ENCODE peak calls at places on chromosome 1, in nine cellular contexts. One of them, this sample, is unnamed.

GRCh38 chr1:55575571-55576279 is 360.6 kb upstream of the USP24 start:
- DNase-seq in activated naive CD4-positive, alpha-beta T cell treated with anti-CD3 and anti-CD28 coated beads, Interleukin-2, amount 50 U/mL, for 16 hours: no peak
- DNase-seq in right cardiac atrium: peak
- DNase-seq in left ventricle myocardium inferior: peak
- DNase-seq in RPMI7951: no peak
- DNase-seq in KG1: no peak
- DNase-seq in uterus: peak
- DNase-seq in NCI-H524: no peak
- DNase-seq in stimulated activated CD8-positive, alpha-beta memory T cell treated with anti-CD3 and anti-CD28 coated beads, Interleukin-15, amount 100 ng/mL, for 4 hours: no peak
- DNase-seq in this sample: peak

GRCh38 chr1:234659538-234659937 is 49.6 kb upstream of the IRF2BP2 start:
- DNase-seq in left ventricle myocardium inferior: no peak
- DNase-seq in uterus: no peak
- DNase-seq in activated naive CD4-positive, alpha-beta T cell treated with anti-CD3 and anti-CD28 coated beads, Interleukin-2, amount 50 U/mL, for 16 hours: no peak
- DNase-seq in RPMI7951: peak
- DNase-seq in stimulated activated CD8-positive, alpha-beta memory T cell treated with anti-CD3 and anti-CD28 coated beads, Interleukin-15, amount 100 ng/mL, for 4 hours: no peak
- DNase-seq in KG1: no peak
- DNase-seq in NCI-H524: no peak
- DNase-seq in right cardiac atrium: no peak
- DNase-seq in this sample: no peak

GRCh38 chr1:30111431-30111830 is 612.0 kb downstream of the MATN1 start:
- DNase-seq in stimulated activated CD8-positive, alpha-beta memory T cell treated with anti-CD3 and anti-CD28 coated beads, Interleukin-15, amount 100 ng/mL, for 4 hours: no peak
- DNase-seq in NCI-H524: peak
- DNase-seq in RPMI7951: peak
- DNase-seq in activated naive CD4-positive, alpha-beta T cell treated with anti-CD3 and anti-CD28 coated beads, Interleukin-2, amount 50 U/mL, for 16 hours: no peak
- DNase-seq in left ventricle myocardium inferior: peak
- DNase-seq in uterus: peak
- DNase-seq in KG1: no peak
- DNase-seq in right cardiac atrium: peak
- DNase-seq in this sample: peak

GRCh38 chr1:58528518-58528917 is 18.0 kb downstream of the OMA1 start:
- DNase-seq in uterus: no peak
- DNase-seq in activated naive CD4-positive, alpha-beta T cell treated with anti-CD3 and anti-CD28 coated beads, Interleukin-2, amount 50 U/mL, for 16 hours: no peak
- DNase-seq in left ventricle myocardium inferior: no peak
- DNase-seq in KG1: no peak
- DNase-seq in RPMI7951: peak
- DNase-seq in NCI-H524: no peak
- DNase-seq in stimulated activated CD8-positive, alpha-beta memory T cell treated with anti-CD3 and anti-CD28 coated beads, Interleukin-15, amount 100 ng/mL, for 4 hours: no peak
- DNase-seq in right cardiac atrium: no peak
- DNase-seq in this sample: no peak

GRCh38 chr1:41640141-41640751 is 155.8 kb upstream of the EDN2 start:
- DNase-seq in left ventricle myocardium inferior: no peak
- DNase-seq in NCI-H524: no peak
- DNase-seq in uterus: no peak
- DNase-seq in activated naive CD4-positive, alpha-beta T cell treated with anti-CD3 and anti-CD28 coated beads, Interleukin-2, amount 50 U/mL, for 16 hours: no peak
- DNase-seq in right cardiac atrium: no peak
- DNase-seq in stimulated activated CD8-positive, alpha-beta memory T cell treated with anti-CD3 and anti-CD28 coated beads, Interleukin-15, amount 100 ng/mL, for 4 hours: no peak
- DNase-seq in RPMI7951: no peak
- DNase-seq in KG1: no peak
- DNase-seq in this sample: no peak

GRCh38 chr1:46487818-46488218 is 1.8 kb upstream of the DMBX1 start:
- DNase-seq in uterus: no peak
- DNase-seq in activated naive CD4-positive, alpha-beta T cell treated with anti-CD3 and anti-CD28 coated beads, Interleukin-2, amount 50 U/mL, for 16 hours: no peak
- DNase-seq in NCI-H524: no peak
- DNase-seq in left ventricle myocardium inferior: no peak
- DNase-seq in right cardiac atrium: no peak
- DNase-seq in KG1: no peak
- DNase-seq in stimulated activated CD8-positive, alpha-beta memory T cell treated with anti-CD3 and anti-CD28 coated beads, Interleukin-15, amount 100 ng/mL, for 4 hours: no peak
- DNase-seq in RPMI7951: no peak
- DNase-seq in this sample: no peak

GRCh38 chr1:156504062-156504813 is 3.7 kb upstream of the MEF2D start:
- DNase-seq in left ventricle myocardium inferior: no peak
- DNase-seq in KG1: peak
- DNase-seq in activated naive CD4-positive, alpha-beta T cell treated with anti-CD3 and anti-CD28 coated beads, Interleukin-2, amount 50 U/mL, for 16 hours: no peak
- DNase-seq in uterus: no peak
- DNase-seq in RPMI7951: no peak
- DNase-seq in right cardiac atrium: no peak
- DNase-seq in NCI-H524: no peak
- DNase-seq in stimulated activated CD8-positive, alpha-beta memory T cell treated with anti-CD3 and anti-CD28 coated beads, Interleukin-15, amount 100 ng/mL, for 4 hours: no peak
- DNase-seq in this sample: peak

GRCh38 chr1:154575147-154575927 is 7.8 kb downstream of the CHRNB2 start:
- DNase-seq in left ventricle myocardium inferior: no peak
- DNase-seq in right cardiac atrium: no peak
- DNase-seq in KG1: no peak
- DNase-seq in NCI-H524: no peak
- DNase-seq in stimulated activated CD8-positive, alpha-beta memory T cell treated with anti-CD3 and anti-CD28 coated beads, Interleukin-15, amount 100 ng/mL, for 4 hours: no peak
- DNase-seq in uterus: no peak
- DNase-seq in RPMI7951: no peak
- DNase-seq in activated naive CD4-positive, alpha-beta T cell treated with anti-CD3 and anti-CD28 coated beads, Interleukin-2, amount 50 U/mL, for 16 hours: no peak
- DNase-seq in this sample: no peak